ENCODE peak calls at places on chromosomes 11 and 22, in seven cellular contexts. One of them, this sample, is unnamed.

GRCh38 chr22:35919002-35919542 is 109.6 kb downstream of the RBFOX2 start:
- DNase-seq in fibroblast of mammary gland: no peak
- DNase-seq in left ventricle myocardium inferior: no peak
- DNase-seq in brain microvascular endothelial cell: no peak
- DNase-seq in Peyer's patch: no peak
- DNase-seq in esophagus squamous epithelium: no peak
- DNase-seq in PC-9: no peak
- DNase-seq in this sample: no peak

GRCh38 chr22:35509960-35510359 is 30.7 kb upstream of the RASD2 start:
- DNase-seq in fibroblast of mammary gland: no peak
- DNase-seq in left ventricle myocardium inferior: no peak
- DNase-seq in brain microvascular endothelial cell: no peak
- DNase-seq in Peyer's patch: no peak
- DNase-seq in esophagus squamous epithelium: no peak
- DNase-seq in PC-9: no peak
- DNase-seq in this sample: no peak

GRCh38 chr11:22666320-22666699 is at the start of gene GAS2:
- DNase-seq in fibroblast of mammary gland: no peak
- DNase-seq in left ventricle myocardium inferior: no peak
- DNase-seq in brain microvascular endothelial cell: no peak
- DNase-seq in Peyer's patch: no peak
- DNase-seq in esophagus squamous epithelium: no peak
- DNase-seq in PC-9: no peak
- DNase-seq in this sample: no peak

GRCh38 chr22:29947410-29948387 is 64.7 kb downstream of the MTMR3 start:
- DNase-seq in fibroblast of mammary gland: peak
- DNase-seq in left ventricle myocardium inferior: no peak
- DNase-seq in brain microvascular endothelial cell: no peak
- DNase-seq in Peyer's patch: no peak
- DNase-seq in esophagus squamous epithelium: no peak
- DNase-seq in PC-9: no peak
- DNase-seq in this sample: no peak

GRCh38 chr22:42194953-42195352 is 64.3 kb upstream of the CYP2D6 start:
- DNase-seq in fibroblast of mammary gland: no peak
- DNase-seq in left ventricle myocardium inferior: no peak
- DNase-seq in brain microvascular endothelial cell: no peak
- DNase-seq in Peyer's patch: no peak
- DNase-seq in esophagus squamous epithelium: no peak
- DNase-seq in PC-9: peak
- DNase-seq in this sample: no peak

GRCh38 chr11:85658180-85658579 is 6.7 kb downstream of the CREBZF start:
- DNase-seq in fibroblast of mammary gland: no peak
- DNase-seq in left ventricle myocardium inferior: no peak
- DNase-seq in brain microvascular endothelial cell: no peak
- DNase-seq in Peyer's patch: no peak
- DNase-seq in esophagus squamous epithelium: no peak
- DNase-seq in PC-9: no peak
- DNase-seq in this sample: no peak

GRCh38 chr11:17571431-17572358 is 24.6 kb downstream of the OTOG start:
- DNase-seq in fibroblast of mammary gland: no peak
- DNase-seq in left ventricle myocardium inferior: no peak
- DNase-seq in brain microvascular endothelial cell: no peak
- DNase-seq in Peyer's patch: no peak
- DNase-seq in esophagus squamous epithelium: no peak
- DNase-seq in PC-9: no peak
- DNase-seq in this sample: no peak

GRCh38 chr11:19173004-19173689 is 28.6 kb downstream of the CSRP3 start:
- DNase-seq in fibroblast of mammary gland: no peak
- DNase-seq in left ventricle myocardium inferior: no peak
- DNase-seq in brain microvascular endothelial cell: no peak
- DNase-seq in Peyer's patch: no peak
- DNase-seq in esophagus squamous epithelium: no peak
- DNase-seq in PC-9: no peak
- DNase-seq in this sample: no peak

GRCh38 chr22:49670610-49671330 is 156.9 kb downstream of the BRD1 start:
- DNase-seq in fibroblast of mammary gland: no peak
- DNase-seq in left ventricle myocardium inferior: no peak
- DNase-seq in brain microvascular endothelial cell: no peak
- DNase-seq in Peyer's patch: peak
- DNase-seq in esophagus squamous epithelium: no peak
- DNase-seq in PC-9: no peak
- DNase-seq in this sample: no peak

GRCh38 chr11:120985718-120986569 is 38.0 kb upstream of the TBCEL start:
- DNase-seq in fibroblast of mammary gland: peak
- DNase-seq in left ventricle myocardium inferior: peak
- DNase-seq in brain microvascular endothelial cell: peak
- DNase-seq in Peyer's patch: peak
- DNase-seq in esophagus squamous epithelium: no peak
- DNase-seq in PC-9: peak
- DNase-seq in this sample: peak

GRCh38 chr11:15830730-15831443 is 525.5 kb downstream of the SOX6 start:
- DNase-seq in fibroblast of mammary gland: no peak
- DNase-seq in left ventricle myocardium inferior: no peak
- DNase-seq in brain microvascular endothelial cell: peak
- DNase-seq in Peyer's patch: no peak
- DNase-seq in esophagus squamous epithelium: no peak
- DNase-seq in PC-9: no peak
- DNase-seq in this sample: no peak

GRCh38 chr22:19120829-19121630 is 1.2 kb downstream of the DGCR2 start:
- DNase-seq in fibroblast of mammary gland: peak
- DNase-seq in left ventricle myocardium inferior: no peak
- DNase-seq in brain microvascular endothelial cell: peak
- DNase-seq in Peyer's patch: peak
- DNase-seq in esophagus squamous epithelium: no peak
- DNase-seq in PC-9: peak
- DNase-seq in this sample: no peak

GRCh38 chr11:848988-849824 is 6.6 kb downstream of the TSPAN4 start:
- DNase-seq in fibroblast of mammary gland: no peak
- DNase-seq in left ventricle myocardium inferior: no peak
- DNase-seq in brain microvascular endothelial cell: no peak
- DNase-seq in Peyer's patch: no peak
- DNase-seq in esophagus squamous epithelium: no peak
- DNase-seq in PC-9: no peak
- DNase-seq in this sample: no peak
- H3K4me3 ChIP-seq in fibroblast of mammary gland: peak
- H3K4me3 ChIP-seq in left ventricle myocardium inferior: peak
- H3K4me3 ChIP-seq in brain microvascular endothelial cell: peak
- H3K4me3 ChIP-seq in Peyer's patch: peak
- H3K4me3 ChIP-seq in esophagus squamous epithelium: no peak
- H3K4me3 ChIP-seq in PC-9: no peak
- H3K4me3 ChIP-seq in this sample: peak

GRCh38 chr11:115498354-115498753 is 5.9 kb downstream of the CADM1 start:
- DNase-seq in fibroblast of mammary gland: no peak
- DNase-seq in left ventricle myocardium inferior: no peak
- DNase-seq in brain microvascular endothelial cell: no peak
- DNase-seq in Peyer's patch: no peak
- DNase-seq in esophagus squamous epithelium: no peak
- DNase-seq in PC-9: no peak
- DNase-seq in this sample: peak

GRCh38 chr11:115493905-115494304 is 10.3 kb downstream of the CADM1 start:
- DNase-seq in fibroblast of mammary gland: no peak
- DNase-seq in left ventricle myocardium inferior: no peak
- DNase-seq in brain microvascular endothelial cell: no peak
- DNase-seq in Peyer's patch: no peak
- DNase-seq in esophagus squamous epithelium: no peak
- DNase-seq in PC-9: no peak
- DNase-seq in this sample: no peak

GRCh38 chr11:115499241-115499799 is 4.9 kb downstream of the CADM1 start:
- DNase-seq in fibroblast of mammary gland: no peak
- DNase-seq in left ventricle myocardium inferior: no peak
- DNase-seq in brain microvascular endothelial cell: no peak
- DNase-seq in Peyer's patch: no peak
- DNase-seq in esophagus squamous epithelium: no peak
- DNase-seq in PC-9: no peak
- DNase-seq in this sample: no peak

GRCh38 chr11:115497303-115497702 is 6.9 kb downstream of the CADM1 start:
- DNase-seq in fibroblast of mammary gland: no peak
- DNase-seq in left ventricle myocardium inferior: no peak
- DNase-seq in brain microvascular endothelial cell: no peak
- DNase-seq in Peyer's patch: no peak
- DNase-seq in esophagus squamous epithelium: no peak
- DNase-seq in PC-9: no peak
- DNase-seq in this sample: no peak

DNA sequence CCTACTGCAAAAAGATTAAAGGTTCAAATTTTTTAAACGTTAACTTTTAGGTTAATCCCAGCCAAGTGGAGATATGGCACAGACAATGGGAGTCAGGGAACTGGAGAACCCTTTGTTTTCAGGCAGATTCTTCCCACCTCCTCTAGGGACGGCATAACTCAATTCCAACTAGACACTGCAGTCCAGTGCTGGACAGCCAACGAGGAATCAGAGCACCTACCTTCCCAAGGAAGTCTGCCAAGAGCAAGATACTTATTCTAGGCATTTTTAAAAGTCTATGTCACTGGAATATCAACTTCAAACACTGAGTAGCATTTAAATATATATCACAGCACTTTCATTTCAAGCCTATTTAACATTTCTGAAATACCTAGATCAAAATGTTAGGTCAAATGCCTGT is 7.3 kb downstream of the CADM1 start:
- DNase-seq in fibroblast of mammary gland: no peak
- DNase-seq in left ventricle myocardium inferior: no peak
- DNase-seq in brain microvascular endothelial cell: no peak
- DNase-seq in Peyer's patch: no peak
- DNase-seq in esophagus squamous epithelium: no peak
- DNase-seq in PC-9: no peak
- DNase-seq in this sample: no peak
- H3K4me3 ChIP-seq in fibroblast of mammary gland: no peak
- H3K4me3 ChIP-seq in left ventricle myocardium inferior: no peak
- H3K4me3 ChIP-seq in brain microvascular endothelial cell: no peak
- H3K4me3 ChIP-seq in Peyer's patch: no peak
- H3K4me3 ChIP-seq in esophagus squamous epithelium: no peak
- H3K4me3 ChIP-seq in PC-9: no peak
- H3K4me3 ChIP-seq in this sample: no peak

GRCh38 chr11:90135016-90135415 is 553 bp downstream of the NAALAD2 start:
- DNase-seq in fibroblast of mammary gland: peak
- DNase-seq in left ventricle myocardium inferior: no peak
- DNase-seq in brain microvascular endothelial cell: no peak
- DNase-seq in Peyer's patch: no peak
- DNase-seq in esophagus squamous epithelium: no peak
- DNase-seq in PC-9: no peak
- DNase-seq in this sample: no peak

GRCh38 chr11:90133560-90134145 is 810 bp upstream of the NAALAD2 start:
- DNase-seq in fibroblast of mammary gland: no peak
- DNase-seq in left ventricle myocardium inferior: no peak
- DNase-seq in brain microvascular endothelial cell: no peak
- DNase-seq in Peyer's patch: no peak
- DNase-seq in esophagus squamous epithelium: no peak
- DNase-seq in PC-9: no peak
- DNase-seq in this sample: no peak

GRCh38 chr11:90134420-90135003 is at the start of gene NAALAD2:
- DNase-seq in fibroblast of mammary gland: peak
- DNase-seq in left ventricle myocardium inferior: peak
- DNase-seq in brain microvascular endothelial cell: peak
- DNase-seq in Peyer's patch: peak
- DNase-seq in esophagus squamous epithelium: no peak
- DNase-seq in PC-9: peak
- DNase-seq in this sample: no peak
- H3K4me3 ChIP-seq in fibroblast of mammary gland: peak
- H3K4me3 ChIP-seq in left ventricle myocardium inferior: peak
- H3K4me3 ChIP-seq in brain microvascular endothelial cell: peak
- H3K4me3 ChIP-seq in Peyer's patch: peak
- H3K4me3 ChIP-seq in esophagus squamous epithelium: peak
- H3K4me3 ChIP-seq in PC-9: peak
- H3K4me3 ChIP-seq in this sample: peak

DNA sequence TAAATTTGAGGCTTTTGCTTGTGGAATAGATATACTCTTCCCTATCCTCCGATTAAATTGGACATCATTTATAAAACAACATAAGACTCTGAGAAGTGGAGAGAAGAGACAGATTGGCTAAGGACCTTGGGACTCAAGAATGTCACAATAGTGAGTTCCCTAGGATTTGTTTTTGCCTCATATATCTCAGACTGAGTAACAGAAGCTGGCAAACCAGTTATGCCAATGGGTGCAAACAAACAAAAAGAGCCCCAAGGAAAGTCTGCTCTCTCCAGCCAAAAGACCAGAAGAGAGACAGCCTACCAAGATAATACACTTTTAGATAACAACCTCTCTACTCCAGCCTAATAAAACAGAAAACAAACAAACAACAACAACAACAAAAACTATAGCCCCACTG is 28.9 kb downstream of the DEUP1 start:
- DNase-seq in fibroblast of mammary gland: no peak
- DNase-seq in left ventricle myocardium inferior: no peak
- DNase-seq in brain microvascular endothelial cell: no peak
- DNase-seq in Peyer's patch: no peak
- DNase-seq in esophagus squamous epithelium: no peak
- DNase-seq in PC-9: no peak
- DNase-seq in this sample: peak
- H3K4me3 ChIP-seq in fibroblast of mammary gland: no peak
- H3K4me3 ChIP-seq in left ventricle myocardium inferior: no peak
- H3K4me3 ChIP-seq in brain microvascular endothelial cell: no peak
- H3K4me3 ChIP-seq in Peyer's patch: no peak
- H3K4me3 ChIP-seq in esophagus squamous epithelium: no peak
- H3K4me3 ChIP-seq in PC-9: no peak
- H3K4me3 ChIP-seq in this sample: no peak

DNA sequence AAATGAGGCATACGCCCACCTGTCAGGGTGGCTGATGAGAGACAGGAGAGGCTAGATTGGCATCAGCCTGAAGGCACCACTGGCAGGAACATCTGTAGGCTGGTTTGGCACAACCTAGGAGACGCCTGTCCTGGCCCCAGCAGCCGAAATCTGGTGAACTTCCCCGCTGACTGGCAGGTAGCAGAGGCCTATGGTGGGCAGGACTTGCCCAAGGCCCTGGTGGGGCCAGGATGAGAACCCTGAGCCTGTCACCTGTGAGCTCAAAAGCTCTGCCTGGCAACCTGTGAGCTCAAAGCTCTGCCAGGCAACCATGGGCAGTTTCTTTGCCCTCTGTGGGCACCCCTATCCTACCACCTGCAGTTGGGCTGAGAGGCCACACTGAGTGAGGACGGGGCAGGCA is 2.5 kb downstream of the DERL3 start:
- DNase-seq in fibroblast of mammary gland: no peak
- DNase-seq in left ventricle myocardium inferior: no peak
- DNase-seq in brain microvascular endothelial cell: no peak
- DNase-seq in Peyer's patch: peak
- DNase-seq in esophagus squamous epithelium: no peak
- DNase-seq in PC-9: no peak
- DNase-seq in this sample: no peak
- H3K4me3 ChIP-seq in fibroblast of mammary gland: no peak
- H3K4me3 ChIP-seq in left ventricle myocardium inferior: no peak
- H3K4me3 ChIP-seq in brain microvascular endothelial cell: no peak
- H3K4me3 ChIP-seq in Peyer's patch: no peak
- H3K4me3 ChIP-seq in esophagus squamous epithelium: no peak
- H3K4me3 ChIP-seq in PC-9: no peak
- H3K4me3 ChIP-seq in this sample: no peak